ENCODE peak calls at places on chromosomes 1 and 21, in seven cellular contexts. One of them, this sample, is unnamed.

GRCh38 chr1:58815069-58815679 is 31.3 kb upstream of the JUN start:
- DNase-seq in HFFc6: peak
- DNase-seq in mesothelial cell of epicardium: peak
- DNase-seq in GM04504: peak
- DNase-seq in brain microvascular endothelial cell: peak
- DNase-seq in activated CD8-positive, alpha-beta memory T cell treated with anti-CD3 and anti-CD28 coated beads, Interleukin-2, amount 50 U/mL, for 48 hours: peak
- DNase-seq in CD4-positive, alpha-beta T cell: peak
- DNase-seq in this sample: peak

GRCh38 chr1:150650193-150650592 is 20.8 kb upstream of the ENSA start:
- DNase-seq in mesothelial cell of epicardium: no peak
- DNase-seq in activated CD8-positive, alpha-beta memory T cell treated with anti-CD3 and anti-CD28 coated beads, Interleukin-2, amount 50 U/mL, for 48 hours: no peak
- DNase-seq in HFFc6: no peak
- DNase-seq in brain microvascular endothelial cell: peak
- DNase-seq in GM04504: no peak
- DNase-seq in CD4-positive, alpha-beta T cell: no peak
- DNase-seq in this sample: no peak

GRCh38 chr1:51019811-51020210 is 49.8 kb downstream of the CDKN2C start:
- DNase-seq in activated CD8-positive, alpha-beta memory T cell treated with anti-CD3 and anti-CD28 coated beads, Interleukin-2, amount 50 U/mL, for 48 hours: no peak
- DNase-seq in mesothelial cell of epicardium: no peak
- DNase-seq in GM04504: peak
- DNase-seq in brain microvascular endothelial cell: no peak
- DNase-seq in HFFc6: no peak
- DNase-seq in CD4-positive, alpha-beta T cell: no peak
- DNase-seq in this sample: peak

GRCh38 chr1:221725683-221726330 is 16.1 kb downstream of the DUSP10 start:
- DNase-seq in activated CD8-positive, alpha-beta memory T cell treated with anti-CD3 and anti-CD28 coated beads, Interleukin-2, amount 50 U/mL, for 48 hours: no peak
- DNase-seq in CD4-positive, alpha-beta T cell: no peak
- DNase-seq in mesothelial cell of epicardium: no peak
- DNase-seq in HFFc6: peak
- DNase-seq in GM04504: no peak
- DNase-seq in brain microvascular endothelial cell: no peak
- DNase-seq in this sample: peak

GRCh38 chr1:158107926-158108325 is 72.8 kb upstream of the CD1D start:
- DNase-seq in CD4-positive, alpha-beta T cell: no peak
- DNase-seq in GM04504: no peak
- DNase-seq in mesothelial cell of epicardium: no peak
- DNase-seq in HFFc6: no peak
- DNase-seq in brain microvascular endothelial cell: no peak
- DNase-seq in activated CD8-positive, alpha-beta memory T cell treated with anti-CD3 and anti-CD28 coated beads, Interleukin-2, amount 50 U/mL, for 48 hours: no peak
- DNase-seq in this sample: no peak

GRCh38 chr1:115458426-115459114 is 120.5 kb upstream of the NGF start:
- DNase-seq in activated CD8-positive, alpha-beta memory T cell treated with anti-CD3 and anti-CD28 coated beads, Interleukin-2, amount 50 U/mL, for 48 hours: no peak
- DNase-seq in brain microvascular endothelial cell: no peak
- DNase-seq in GM04504: no peak
- DNase-seq in HFFc6: no peak
- DNase-seq in mesothelial cell of epicardium: no peak
- DNase-seq in CD4-positive, alpha-beta T cell: no peak
- DNase-seq in this sample: no peak

GRCh38 chr1:79469121-79469520 is 462.6 kb upstream of the ADGRL4 start:
- DNase-seq in HFFc6: no peak
- DNase-seq in CD4-positive, alpha-beta T cell: no peak
- DNase-seq in activated CD8-positive, alpha-beta memory T cell treated with anti-CD3 and anti-CD28 coated beads, Interleukin-2, amount 50 U/mL, for 48 hours: no peak
- DNase-seq in brain microvascular endothelial cell: no peak
- DNase-seq in GM04504: no peak
- DNase-seq in mesothelial cell of epicardium: no peak
- DNase-seq in this sample: no peak

GRCh38 chr21:32947736-32948135 is 78.0 kb upstream of the OLIG2 start:
- DNase-seq in activated CD8-positive, alpha-beta memory T cell treated with anti-CD3 and anti-CD28 coated beads, Interleukin-2, amount 50 U/mL, for 48 hours: no peak
- DNase-seq in brain microvascular endothelial cell: no peak
- DNase-seq in mesothelial cell of epicardium: no peak
- DNase-seq in GM04504: no peak
- DNase-seq in HFFc6: no peak
- DNase-seq in CD4-positive, alpha-beta T cell: no peak
- DNase-seq in this sample: no peak

GRCh38 chr1:156117414-156118174 is 3.1 kb downstream of the LMNA start:
- DNase-seq in HFFc6: no peak
- DNase-seq in GM04504: no peak
- DNase-seq in CD4-positive, alpha-beta T cell: no peak
- DNase-seq in mesothelial cell of epicardium: no peak
- DNase-seq in brain microvascular endothelial cell: no peak
- DNase-seq in activated CD8-positive, alpha-beta memory T cell treated with anti-CD3 and anti-CD28 coated beads, Interleukin-2, amount 50 U/mL, for 48 hours: no peak
- DNase-seq in this sample: no peak

This sample was measured in fibroblast of lung.